ENCODE peak calls at places on chromosome 22, in four cellular contexts. K, F, B and Z are unnamed samples.

GRCh38 chr22:23525510-23525909 is 54.6 kb downstream of the IGLL1 start:
- DNase-seq in F (no peak), B (no peak), K (no peak), Z (no peak)

GRCh38 chr22:37601540-37602442 is 6.8 kb upstream of the GGA1 start:
- DNase-seq in K (no peak), F (peak), B (peak), Z (peak)

GRCh38 chr22:50306753-50307749 is at the start of gene PLXNB2:
- DNase-seq in B (peak), F (peak), K (no peak), Z (peak)

GRCh38 chr22:23829845-23830372 is 8.9 kb downstream of the DERL3 start:
- DNase-seq in B (no peak), F (peak), K (no peak), Z (no peak)

GRCh38 chr22:43449205-43449830 is 37.5 kb downstream of the MPPED1 start:
- DNase-seq in F (no peak), B (peak), K (no peak), Z (no peak)

GRCh38 chr22:17570851-17571631 is 7.7 kb downstream of the SLC25A18 start:
- DNase-seq in K (no peak), F (peak), B (no peak), Z (no peak)

GRCh38 chr22:39299829-39300178 is 19.6 kb downstream of the RPL3 start:
- DNase-seq in K (no peak), B (peak), F (no peak), Z (no peak)

GRCh38 chr22:38452373-38453064 is 2.5 kb downstream of the KCNJ4 start:
- DNase-seq in B (peak), K (no peak), F (no peak), Z (no peak)

GRCh38 chr22:46132830-46133587 is 17.3 kb upstream of the PPARA start:
- DNase-seq in K (no peak), B (no peak), F (no peak), Z (no peak)

GRCh38 chr22:45680932-45681700 is 9.5 kb downstream of the ATXN10 start:
- DNase-seq in F (no peak), B (no peak), K (no peak), Z (no peak)

GRCh38 chr22:27845603-27846100 is 44.1 kb upstream of the MN1 start:
- DNase-seq in F (no peak), B (no peak), K (no peak), Z (no peak)

GRCh38 chr22:47187558-47187957 is 425.1 kb downstream of the TBC1D22A start:
- DNase-seq in B (no peak), K (no peak), F (no peak), Z (no peak)

GRCh38 chr22:25388866-25389540 is 169.6 kb downstream of the CRYBB2 start:
- DNase-seq in B (no peak), F (no peak), K (no peak), Z (no peak)